ENCODE peak calls at places on chromosomes 7 and 10, in five cellular contexts. One of them, this sample, is unnamed.

GRCh38 chr10:78381072-78381471 is 347.4 kb downstream of the RPS24 start:
- DNase-seq in nephron progenitor cell: peak
- DNase-seq in neural crest cell: no peak
- DNase-seq in progenitor cell of endocrine pancreas: no peak
- DNase-seq in HL-60: no peak
- DNase-seq in this sample: no peak

GRCh38 chr7:101823086-101823485 is 5.7 kb downstream of the CUX1 start:
- DNase-seq in nephron progenitor cell: no peak
- DNase-seq in progenitor cell of endocrine pancreas: no peak
- DNase-seq in HL-60: no peak
- DNase-seq in neural crest cell: no peak
- DNase-seq in this sample: no peak

GRCh38 chr10:122336332-122336731 is 38.2 kb upstream of the PLEKHA1 start:
- DNase-seq in HL-60: no peak
- DNase-seq in progenitor cell of endocrine pancreas: no peak
- DNase-seq in nephron progenitor cell: no peak
- DNase-seq in neural crest cell: no peak
- DNase-seq in this sample: no peak

GRCh38 chr7:142328006-142328405 is 70.1 kb upstream of the PRSS58 start:
- DNase-seq in neural crest cell: no peak
- DNase-seq in progenitor cell of endocrine pancreas: no peak
- DNase-seq in nephron progenitor cell: peak
- DNase-seq in HL-60: no peak
- DNase-seq in this sample: no peak

GRCh38 chr7:2273866-2274265 is 31.8 kb downstream of the NUDT1 start:
- DNase-seq in HL-60: no peak
- DNase-seq in neural crest cell: no peak
- DNase-seq in progenitor cell of endocrine pancreas: no peak
- DNase-seq in nephron progenitor cell: no peak
- DNase-seq in this sample: no peak

GRCh38 chr10:101774589-101775272 is 1.2 kb downstream of the FGF8 start:
- DNase-seq in nephron progenitor cell: peak
- DNase-seq in progenitor cell of endocrine pancreas: no peak
- DNase-seq in neural crest cell: no peak
- DNase-seq in HL-60: no peak
- DNase-seq in this sample: no peak

GRCh38 chr7:81638216-81638615 is 131.6 kb downstream of the HGF start:
- DNase-seq in progenitor cell of endocrine pancreas: no peak
- DNase-seq in nephron progenitor cell: peak
- DNase-seq in neural crest cell: no peak
- DNase-seq in HL-60: no peak
- DNase-seq in this sample: no peak

GRCh38 chr7:150446288-150446938 is 4.0 kb upstream of the GIMAP8 start:
- DNase-seq in progenitor cell of endocrine pancreas: no peak
- DNase-seq in neural crest cell: no peak
- DNase-seq in HL-60: no peak
- DNase-seq in nephron progenitor cell: no peak
- DNase-seq in this sample: no peak

GRCh38 chr10:22611425-22612111 is 102.8 kb downstream of the PIP4K2A start:
- DNase-seq in HL-60: no peak
- DNase-seq in neural crest cell: no peak
- DNase-seq in nephron progenitor cell: no peak
- DNase-seq in progenitor cell of endocrine pancreas: no peak
- DNase-seq in this sample: no peak

GRCh38 chr10:80684217-80684616 is 146.5 kb downstream of the SH2D4B start:
- DNase-seq in nephron progenitor cell: no peak
- DNase-seq in neural crest cell: no peak
- DNase-seq in progenitor cell of endocrine pancreas: no peak
- DNase-seq in HL-60: peak
- DNase-seq in this sample: no peak

GRCh38 chr7:124459101-124460052 is 306.2 kb downstream of the GPR37 start:
- DNase-seq in HL-60: no peak
- DNase-seq in progenitor cell of endocrine pancreas: no peak
- DNase-seq in neural crest cell: no peak
- DNase-seq in nephron progenitor cell: no peak
- DNase-seq in this sample: no peak

GRCh38 chr10:17415046-17415643 is 39.2 kb downstream of the ST8SIA6 start:
- DNase-seq in neural crest cell: no peak
- DNase-seq in nephron progenitor cell: no peak
- DNase-seq in progenitor cell of endocrine pancreas: no peak
- DNase-seq in HL-60: no peak
- DNase-seq in this sample: no peak

GRCh38 chr7:24926623-24927539 is 53.1 kb downstream of the OSBPL3 start:
- DNase-seq in nephron progenitor cell: no peak
- DNase-seq in progenitor cell of endocrine pancreas: no peak
- DNase-seq in neural crest cell: no peak
- DNase-seq in HL-60: no peak
- DNase-seq in this sample: peak

GRCh38 chr7:55071411-55072188 is 52.8 kb downstream of the EGFR start:
- DNase-seq in progenitor cell of endocrine pancreas: no peak
- DNase-seq in nephron progenitor cell: no peak
- DNase-seq in HL-60: no peak
- DNase-seq in neural crest cell: no peak
- DNase-seq in this sample: no peak

GRCh38 chr7:144835166-144835611 is 664 bp downstream of the TPK1 start:
- DNase-seq in HL-60: no peak
- DNase-seq in nephron progenitor cell: no peak
- DNase-seq in progenitor cell of endocrine pancreas: no peak
- DNase-seq in neural crest cell: peak
- DNase-seq in this sample: no peak

GRCh38 chr10:80530251-80530650 is 7.5 kb upstream of the SH2D4B start:
- DNase-seq in progenitor cell of endocrine pancreas: no peak
- DNase-seq in nephron progenitor cell: no peak
- DNase-seq in HL-60: peak
- DNase-seq in neural crest cell: no peak
- DNase-seq in this sample: no peak

GRCh38 chr10:62081322-62081945 is 179.9 kb downstream of the ARID5B start:
- DNase-seq in progenitor cell of endocrine pancreas: no peak
- DNase-seq in nephron progenitor cell: no peak
- DNase-seq in neural crest cell: no peak
- DNase-seq in HL-60: no peak
- DNase-seq in this sample: no peak

GRCh38 chr7:37018954-37019353 is 294.7 kb upstream of the AOAH start:
- DNase-seq in neural crest cell: no peak
- DNase-seq in HL-60: no peak
- DNase-seq in progenitor cell of endocrine pancreas: no peak
- DNase-seq in nephron progenitor cell: no peak
- DNase-seq in this sample: no peak

GRCh38 chr7:151901313-151901669 is 24.4 kb upstream of the PRKAG2 start:
- DNase-seq in HL-60: no peak
- DNase-seq in nephron progenitor cell: no peak
- DNase-seq in progenitor cell of endocrine pancreas: no peak
- DNase-seq in neural crest cell: no peak
- DNase-seq in this sample: no peak

GRCh38 chr10:102505462-102506115 is 1.8 kb downstream of the SUFU start:
- DNase-seq in nephron progenitor cell: no peak
- DNase-seq in HL-60: no peak
- DNase-seq in neural crest cell: no peak
- DNase-seq in progenitor cell of endocrine pancreas: no peak
- DNase-seq in this sample: no peak

GRCh38 chr7:157525501-157525915 is 188.7 kb downstream of the DNAJB6 start:
- DNase-seq in progenitor cell of endocrine pancreas: no peak
- DNase-seq in nephron progenitor cell: no peak
- DNase-seq in HL-60: no peak
- DNase-seq in neural crest cell: no peak
- DNase-seq in this sample: no peak

GRCh38 chr10:13712799-13713581 is 126.2 kb downstream of the PRPF18 start:
- DNase-seq in HL-60: peak
- DNase-seq in progenitor cell of endocrine pancreas: no peak
- DNase-seq in neural crest cell: no peak
- DNase-seq in nephron progenitor cell: no peak
- DNase-seq in this sample: peak

GRCh38 chr10:110919349-110919931 is at the start of gene SHOC2:
- DNase-seq in HL-60: no peak
- DNase-seq in neural crest cell: peak
- DNase-seq in nephron progenitor cell: peak
- DNase-seq in progenitor cell of endocrine pancreas: peak
- DNase-seq in this sample: no peak

GRCh38 chr10:112565434-112566053 is 118.5 kb downstream of the VTI1A start:
- DNase-seq in progenitor cell of endocrine pancreas: peak
- DNase-seq in HL-60: peak
- DNase-seq in neural crest cell: peak
- DNase-seq in nephron progenitor cell: peak
- DNase-seq in this sample: peak

GRCh38 chr7:106957766-106958165 is 86.7 kb upstream of the PRKAR2B start:
- DNase-seq in progenitor cell of endocrine pancreas: no peak
- DNase-seq in neural crest cell: no peak
- DNase-seq in nephron progenitor cell: no peak
- DNase-seq in HL-60: peak
- DNase-seq in this sample: no peak

GRCh38 chr7:106962751-106963150 is 81.8 kb upstream of the PRKAR2B start:
- DNase-seq in progenitor cell of endocrine pancreas: no peak
- DNase-seq in nephron progenitor cell: no peak
- DNase-seq in neural crest cell: no peak
- DNase-seq in HL-60: no peak
- DNase-seq in this sample: no peak

GRCh38 chr7:106964455-106964854 is 80.0 kb upstream of the PRKAR2B start:
- DNase-seq in progenitor cell of endocrine pancreas: no peak
- DNase-seq in nephron progenitor cell: no peak
- DNase-seq in HL-60: no peak
- DNase-seq in neural crest cell: no peak
- DNase-seq in this sample: no peak

DNA sequence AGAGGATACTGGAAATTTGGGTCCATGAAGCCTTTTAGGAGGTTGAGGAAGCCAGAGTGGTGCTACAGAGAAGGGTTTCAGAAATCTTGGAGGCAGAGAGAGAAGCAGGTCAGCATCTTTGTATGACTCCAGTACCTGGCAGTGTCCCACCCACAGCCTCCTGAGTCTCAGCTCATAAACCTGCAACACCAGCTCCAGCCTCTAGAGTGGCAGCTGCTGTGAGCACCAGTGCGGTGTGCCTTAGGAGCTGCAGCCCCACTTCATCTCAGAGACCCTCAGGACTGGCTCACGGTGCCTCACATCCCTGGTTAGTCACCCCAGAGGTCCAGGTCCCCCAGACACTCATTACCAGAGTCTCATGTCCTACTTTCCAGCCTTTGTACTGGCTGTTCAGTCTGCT is 84.8 kb upstream of the PRKAR2B start:
- DNase-seq in neural crest cell: no peak
- DNase-seq in nephron progenitor cell: peak
- DNase-seq in HL-60: no peak
- DNase-seq in progenitor cell of endocrine pancreas: peak
- DNase-seq in this sample: no peak
- TF ChIP-seq CTCF in neural crest cell: peak
- TF ChIP-seq CTCF in nephron progenitor cell: peak
- TF ChIP-seq CTCF in HL-60: no peak
- TF ChIP-seq CTCF in progenitor cell of endocrine pancreas: peak
- TF ChIP-seq CTCF in this sample: no peak

GRCh38 chr7:135238112-135238744 is 4.6 kb downstream of the STRA8 start:
- DNase-seq in HL-60: no peak
- DNase-seq in progenitor cell of endocrine pancreas: no peak
- DNase-seq in nephron progenitor cell: no peak
- DNase-seq in neural crest cell: no peak
- DNase-seq in this sample: no peak
- TF ChIP-seq CTCF in HL-60: peak
- TF ChIP-seq CTCF in progenitor cell of endocrine pancreas: peak
- TF ChIP-seq CTCF in nephron progenitor cell: peak
- TF ChIP-seq CTCF in neural crest cell: peak
- TF ChIP-seq CTCF in this sample: peak

DNA sequence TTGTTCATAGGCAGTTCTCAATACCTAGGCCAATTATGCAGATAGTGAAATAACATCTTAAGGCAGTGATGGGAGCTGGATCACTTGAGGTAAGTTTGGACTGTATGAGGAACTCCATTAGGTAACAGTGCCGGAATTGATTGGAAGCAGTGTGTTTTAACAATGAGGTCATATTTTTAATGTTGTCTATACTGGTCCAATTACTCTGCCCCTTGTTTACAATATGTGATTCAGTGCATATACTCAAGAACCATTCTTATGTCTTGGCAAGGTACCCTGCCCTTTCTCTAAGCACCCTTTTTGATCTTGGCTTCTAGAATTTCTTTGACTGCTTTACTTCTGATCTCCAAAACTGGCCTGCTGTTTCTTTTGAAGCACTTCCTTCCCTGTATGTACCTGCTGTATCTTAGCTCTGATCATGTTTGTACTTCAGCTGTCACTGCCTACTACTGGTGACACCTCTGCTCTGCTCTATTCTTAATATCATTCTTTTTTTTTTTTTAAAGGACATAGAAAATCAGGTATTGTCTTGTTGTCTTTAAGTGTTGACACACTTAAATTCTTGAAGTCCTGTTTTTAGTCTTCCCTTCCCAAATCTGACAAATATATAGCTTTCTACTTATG is 46.2 kb upstream of the RPA3 start:
- DNase-seq in neural crest cell: no peak
- DNase-seq in nephron progenitor cell: no peak
- DNase-seq in progenitor cell of endocrine pancreas: no peak
- DNase-seq in HL-60: no peak
- DNase-seq in this sample: no peak
- TF ChIP-seq CTCF in neural crest cell: no peak
- TF ChIP-seq CTCF in nephron progenitor cell: no peak
- TF ChIP-seq CTCF in progenitor cell of endocrine pancreas: no peak
- TF ChIP-seq CTCF in HL-60: no peak
- TF ChIP-seq CTCF in this sample: no peak

GRCh38 chr10:94065787-94066186 is 72.1 kb downstream of the PLCE1 start:
- DNase-seq in progenitor cell of endocrine pancreas: no peak
- DNase-seq in nephron progenitor cell: no peak
- DNase-seq in neural crest cell: no peak
- DNase-seq in HL-60: no peak
- DNase-seq in this sample: no peak

GRCh38 chr10:94065344-94065743 is 71.6 kb downstream of the PLCE1 start:
- DNase-seq in neural crest cell: no peak
- DNase-seq in progenitor cell of endocrine pancreas: no peak
- DNase-seq in nephron progenitor cell: no peak
- DNase-seq in HL-60: no peak
- DNase-seq in this sample: no peak

GRCh38 chr10:94062611-94063010 is 68.9 kb downstream of the PLCE1 start:
- DNase-seq in progenitor cell of endocrine pancreas: no peak
- DNase-seq in neural crest cell: no peak
- DNase-seq in HL-60: no peak
- DNase-seq in nephron progenitor cell: no peak
- DNase-seq in this sample: no peak

GRCh38 chr10:94059174-94059573 is 65.4 kb downstream of the PLCE1 start:
- DNase-seq in HL-60: no peak
- DNase-seq in progenitor cell of endocrine pancreas: no peak
- DNase-seq in neural crest cell: no peak
- DNase-seq in nephron progenitor cell: no peak
- DNase-seq in this sample: no peak

GRCh38 chr10:94061026-94061425 is 67.3 kb downstream of the PLCE1 start:
- DNase-seq in progenitor cell of endocrine pancreas: no peak
- DNase-seq in HL-60: no peak
- DNase-seq in neural crest cell: no peak
- DNase-seq in nephron progenitor cell: no peak
- DNase-seq in this sample: no peak
- TF ChIP-seq CTCF in progenitor cell of endocrine pancreas: no peak
- TF ChIP-seq CTCF in HL-60: no peak
- TF ChIP-seq CTCF in neural crest cell: no peak
- TF ChIP-seq CTCF in nephron progenitor cell: no peak
- TF ChIP-seq CTCF in this sample: no peak

DNA sequence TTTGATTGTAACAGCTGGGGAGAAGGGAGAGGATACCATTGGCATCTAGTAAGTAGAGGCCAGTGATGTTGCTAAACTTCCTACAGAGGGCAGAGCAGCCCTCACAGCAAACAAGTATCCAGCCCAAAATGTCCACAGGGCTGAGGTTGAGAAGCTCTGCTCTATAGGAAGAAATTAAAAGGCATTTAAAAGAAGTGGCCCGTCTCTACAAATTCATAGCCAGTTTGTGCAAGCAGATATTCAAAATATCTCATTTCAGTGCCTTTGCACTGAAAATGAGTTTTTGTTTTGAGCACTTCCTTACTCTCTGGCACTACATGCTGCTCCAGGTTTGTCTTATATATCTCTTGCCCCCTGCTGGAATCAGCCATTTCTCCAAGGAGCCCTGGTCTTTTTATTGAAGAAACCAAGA is 330.0 kb downstream of the BBS9 start:
- DNase-seq in nephron progenitor cell: peak
- DNase-seq in neural crest cell: no peak
- DNase-seq in HL-60: no peak
- DNase-seq in progenitor cell of endocrine pancreas: no peak
- DNase-seq in this sample: peak
- TF ChIP-seq CTCF in nephron progenitor cell: peak
- TF ChIP-seq CTCF in neural crest cell: peak
- TF ChIP-seq CTCF in HL-60: no peak
- TF ChIP-seq CTCF in progenitor cell of endocrine pancreas: peak
- TF ChIP-seq CTCF in this sample: peak

This sample was measured in AG09319.